ENCODE peak calls at places on chromosomes 13 and 19, in four cellular contexts. W, T, K and H are unnamed samples. For H3K4me1, the result is how much of the 10 kb centered on the place peaks cover.

GRCh38 chr13:112209731-112210130 is 142.8 kb downstream of the SOX1 start:
- DNase-seq in W (no peak), T (no peak), K (no peak), H (no peak)

GRCh38 chr19:2333027-2333806 is 4.7 kb downstream of the SPPL2B start:
- DNase-seq in W (peak), T (no peak), K (no peak), H (no peak)

GRCh38 chr13:89982406-89983085 is 1364.9 kb upstream of the MIR17HG start:
- DNase-seq in W (no peak), T (no peak), K (no peak), H (no peak)

GRCh38 chr19:34838753-34839431 is 65.9 kb upstream of the ZNF599 start:
- DNase-seq in W (peak), T (no peak), K (no peak), H (peak)

GRCh38 chr13:113581871-113582270 is 2.7 kb upstream of the TFDP1 start:
- DNase-seq in W (no peak), T (peak), K (no peak), H (no peak)

GRCh38 chr13:72820156-72820897 is 38.4 kb downstream of the PIBF1 start:
- DNase-seq in W (no peak), T (no peak), K (no peak), H (no peak)

GRCh38 chr19:7476241-7476640 is 12.6 kb downstream of the PEX11G start:
- DNase-seq in W (no peak), T (no peak), K (no peak), H (no peak)

GRCh38 chr13:21917046-21918010 is 246.5 kb downstream of the FGF9 start:
- DNase-seq in W (no peak), T (no peak), K (no peak), H (no peak)

GRCh38 chr19:7426986-7427385 is 61.8 kb downstream of the PEX11G start:
- DNase-seq in W (no peak), T (no peak), K (no peak), H (no peak)

GRCh38 chr13:111950697-111951096 is 116.3 kb upstream of the SOX1 start:
- DNase-seq in W (no peak), T (no peak), K (no peak), H (no peak)

GRCh38 chr13:47049276-47049989 is 152.6 kb upstream of the HTR2A start:
- DNase-seq in W (no peak), T (no peak), K (no peak), H (no peak)

GRCh38 chr19:48969276-48970138 is 4.4 kb downstream of the FTL start:
- DNase-seq in W (no peak), T (no peak), K (peak), H (peak)

GRCh38 chr13:100773429-100773828 is 98.8 kb upstream of the TMTC4 start:
- DNase-seq in W (no peak), T (no peak), K (no peak), H (no peak)

GRCh38 chr13:22173605-22174004 is 502.7 kb downstream of the FGF9 start:
- DNase-seq in W (no peak), T (no peak), K (no peak), H (no peak)

GRCh38 chr13:98397221-98397620 is 179.7 kb downstream of the STK24 start:
- DNase-seq in W (no peak), T (no peak), K (no peak), H (no peak)

GRCh38 chr13:23175920-23176319 is 4.9 kb upstream of the SGCG start:
- DNase-seq in W (no peak), T (no peak), K (peak), H (no peak)

GRCh38 chr13:106061781-106062180 is 473.7 kb downstream of the EFNB2 start:
- DNase-seq in W (no peak), T (no peak), K (no peak), H (no peak)

GRCh38 chr13:34243396-34243795 is 425.4 kb downstream of the RFC3 start:
- DNase-seq in W (no peak), T (no peak), K (no peak), H (no peak)

GRCh38 chr13:21176982-21177284 is 475 bp downstream of the MRPL57 start:
- DNase-seq in W (no peak), T (no peak), K (no peak), H (no peak)

GRCh38 chr19:8577247-8577646 is at the start of gene MYO1F:
- DNase-seq in W (no peak), T (no peak), K (no peak), H (peak)

GRCh38 chr19:44576843-44577565 is 36.4 kb upstream of the IGSF23 start:
- DNase-seq in W (peak), T (no peak), K (peak), H (peak)

GRCh38 chr13:75312884-75313520 is 169.0 kb downstream of the TBC1D4 start:
- DNase-seq in W (no peak), T (no peak), K (no peak), H (no peak)

GRCh38 chr13:27516103-27516502 is 65.7 kb upstream of the MTIF3 start:
- DNase-seq in W (no peak), T (no peak), K (no peak), H (no peak)

GRCh38 chr19:28701491-28701890 is 511.5 kb downstream of the UQCRFS1 start:
- DNase-seq in W (no peak), T (no peak), K (no peak), H (no peak)

GRCh38 chr13:43268632-43269031 is 245.2 kb downstream of the DNAJC15 start:
- DNase-seq in W (no peak), T (no peak), K (no peak), H (no peak)

GRCh38 chr13:40063278-40063698 is 407.8 kb downstream of the COG6 start:
- DNase-seq in W (peak), T (no peak), K (no peak), H (no peak)

GRCh38 chr13:76783798-76784197 is 102.4 kb downstream of the KCTD12 start:
- DNase-seq in W (no peak), T (no peak), K (no peak), H (no peak)

GRCh38 chr13:75505327-75505726 is 23.4 kb upstream of the TBC1D4 start:
- DNase-seq in W (no peak), T (no peak), K (no peak), H (no peak)

GRCh38 chr13:52848455-52849190 is at the start of gene PCDH8:
- DNase-seq in W (peak), T (no peak), K (no peak), H (no peak)

GRCh38 chr13:39836038-39836437 is 180.6 kb downstream of the COG6 start:
- DNase-seq in W (no peak), T (no peak), K (no peak), H (no peak)

GRCh38 chr13:29594310-29594709 is 1.2 kb downstream of the SLC7A1 start:
- DNase-seq in W (peak), T (peak), K (peak), H (peak)

GRCh38 chr19:27925202-27925601 is 1287.7 kb downstream of the UQCRFS1 start:
- DNase-seq in W (no peak), T (no peak), K (no peak), H (no peak)

GRCh38 chr13:68023838-68024581 is 793.9 kb upstream of the PCDH9 start:
- DNase-seq in W (no peak), T (no peak), K (no peak), H (no peak)

GRCh38 chr19:12000152-12000981 is 35.1 kb downstream of the ZNF433 start:
- DNase-seq in W (no peak), T (no peak), K (no peak), H (no peak)
- H3K27ac ChIP-seq in W (no peak), T (no peak), K (no peak), H (no peak)

GRCh38 chr19:10286803-10287737 is at the start of gene ICAM4:
- DNase-seq in W (peak), T (no peak), K (no peak), H (peak)
- H3K4me3 ChIP-seq in W (no peak), T (peak), K (no peak), H (no peak)

GRCh38 chr13:97229699-97230098 is 7.6 kb downstream of the MBNL2 start:
- DNase-seq in W (no peak), T (no peak), K (no peak), H (no peak)
- H3K4me1 ChIP-seq in W (half or more), T (under half), K (under half), H (half or more)

GRCh38 chr19:40521276-40521675 is 54.5 kb downstream of the SPTBN4 start:
- DNase-seq in W (no peak), T (no peak), K (peak), H (no peak)
- H3K27ac ChIP-seq in W (no peak), T (no peak), K (no peak), H (no peak)

GRCh38 chr19:35845215-35846037 is 6.9 kb downstream of the NPHS1 start:
- DNase-seq in W (peak), T (no peak), K (no peak), H (no peak)
- H3K4me3 ChIP-seq in W (no peak), T (peak), K (no peak), H (no peak)

DNA sequence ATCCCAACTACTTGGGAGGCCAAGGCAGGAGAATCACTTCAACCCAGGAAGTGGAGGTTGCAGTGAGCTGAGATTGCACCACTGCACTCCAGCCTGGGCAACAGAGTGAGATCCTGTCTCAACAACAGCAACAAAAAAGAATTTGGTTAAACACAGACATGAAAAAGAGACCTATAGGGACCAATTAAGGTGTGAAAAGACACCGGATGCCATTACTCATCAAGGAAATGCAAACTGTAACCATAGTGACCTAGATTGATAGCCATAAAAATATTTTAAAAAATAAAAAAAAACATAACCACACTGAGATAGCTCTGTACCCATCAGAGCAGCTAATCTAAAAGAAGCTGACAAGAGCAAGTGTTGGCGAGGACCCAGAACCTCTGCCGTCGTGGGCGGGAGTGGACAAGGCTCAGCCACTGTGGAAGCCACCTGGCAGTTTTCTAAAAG is 37.1 kb upstream of the ISYNA1 start:
- DNase-seq in W (no peak), T (no peak), K (peak), H (no peak)
- H3K4me1 ChIP-seq in W (half or more), T (under half), K (under half), H (under half)

DNA sequence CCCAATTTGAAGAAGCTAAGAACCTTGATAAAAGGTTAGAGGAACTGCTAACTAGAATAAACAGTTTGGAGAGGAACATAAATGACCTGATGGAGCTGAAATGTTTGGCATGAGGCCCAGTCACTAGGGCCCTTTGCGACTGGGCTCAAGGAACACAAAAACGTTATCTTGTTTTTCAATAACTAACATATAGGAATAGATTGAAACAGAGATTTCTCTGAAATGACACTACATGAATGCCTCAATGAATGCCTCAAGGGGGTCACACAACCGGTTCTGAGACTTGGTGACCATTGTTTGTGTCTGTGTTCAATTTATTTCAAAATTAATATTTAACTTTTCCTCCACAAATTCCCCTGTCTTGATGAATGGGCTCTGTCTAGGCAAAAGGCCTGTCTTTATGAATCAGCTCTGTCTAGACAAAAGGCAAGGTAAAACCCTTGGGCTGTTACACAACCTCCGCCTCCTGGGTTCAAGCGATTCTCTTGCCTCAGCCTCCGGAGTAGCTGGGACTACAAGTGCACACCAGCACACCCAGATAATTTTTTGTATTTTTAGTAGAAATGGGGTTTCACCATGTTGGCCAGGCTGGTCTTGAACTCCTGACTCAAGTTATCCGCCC is 932 bp upstream of the ZNF486 start:
- DNase-seq in W (peak), T (no peak), K (no peak), H (no peak)
- H3K27ac ChIP-seq in W (peak), T (no peak), K (no peak), H (no peak)

GRCh38 chr13:102772042-102772425 is 1.6 kb downstream of the TEX30 start:
- DNase-seq in W (no peak), T (no peak), K (no peak), H (no peak)
- H3K4me3 ChIP-seq in W (no peak), T (peak), K (peak), H (peak)

GRCh38 chr13:41461527-41462124 is 4.3 kb downstream of the RGCC start:
- DNase-seq in W (no peak), T (no peak), K (peak), H (no peak)

GRCh38 chr13:41463823-41464602 is 6.7 kb downstream of the RGCC start:
- DNase-seq in W (no peak), T (no peak), K (no peak), H (no peak)

GRCh38 chr13:41459754-41460111 is 2.4 kb downstream of the RGCC start:
- DNase-seq in W (no peak), T (no peak), K (no peak), H (no peak)

GRCh38 chr13:41460930-41461329 is 3.6 kb downstream of the RGCC start:
- DNase-seq in W (no peak), T (no peak), K (no peak), H (no peak)

DNA sequence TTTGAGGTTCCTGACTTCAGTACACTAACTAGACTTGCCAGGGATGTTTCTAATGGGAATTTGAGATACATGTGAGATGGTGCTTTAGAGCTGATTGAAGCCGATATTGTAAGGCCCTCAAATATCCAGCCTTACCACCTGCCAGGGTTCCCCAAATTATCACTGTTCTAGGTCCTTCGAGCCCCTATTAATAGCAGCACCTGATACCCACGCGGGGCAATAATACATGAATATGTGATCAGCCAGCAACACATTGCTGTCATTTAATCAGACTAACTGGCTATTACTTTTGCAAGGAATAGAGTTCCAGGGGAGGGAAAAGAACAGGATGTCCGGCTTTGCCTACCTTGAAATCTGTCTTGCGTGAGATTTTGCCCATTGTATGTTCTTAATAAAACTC is 5.1 kb downstream of the RGCC start:
- DNase-seq in W (no peak), T (no peak), K (no peak), H (no peak)
- H3K4me1 ChIP-seq in W (under half), T (under half), K (half or more), H (under half)